ENCODE peak calls at places on chromosomes 11 and 22, in nine cellular contexts. V, J, M, Y, U, L, N, H and D are unnamed samples.

GRCh38 chr11:405976-406795 is 8.6 kb downstream of the SIGIRR start:
- DNase-seq in J (no peak), N (no peak), V (no peak), H (peak), M (no peak), Y (no peak), U (no peak), L (no peak), D (no peak)

GRCh38 chr11:81644239-81644840 is 1089.3 kb downstream of the FAM181B start:
- DNase-seq in M (peak), H (no peak), N (peak), U (no peak), Y (peak), J (peak), V (no peak), L (peak), D (no peak)

GRCh38 chr11:4531666-4532065 is 13.3 kb upstream of the OR52M1 start:
- DNase-seq in Y (no peak), H (no peak), L (no peak), U (no peak), N (no peak), M (no peak), J (no peak), V (no peak), D (no peak)

GRCh38 chr22:49010086-49010863 is 817.4 kb downstream of the BRD1 start:
- DNase-seq in U (no peak), L (no peak), H (peak), N (no peak), J (no peak), V (no peak), Y (no peak), M (no peak), D (no peak)

GRCh38 chr11:44518968-44519550 is 46.4 kb upstream of the CD82 start:
- DNase-seq in H (no peak), U (no peak), V (no peak), J (no peak), M (no peak), Y (no peak), L (no peak), N (no peak), D (no peak)

GRCh38 chr11:34232810-34233209 is 125.0 kb downstream of the ABTB2 start:
- DNase-seq in V (no peak), J (no peak), L (no peak), M (no peak), N (no peak), U (no peak), H (no peak), Y (no peak), D (no peak)

GRCh38 chr22:49727881-49728563 is 99.7 kb downstream of the BRD1 start:
- DNase-seq in H (no peak), J (no peak), L (no peak), U (no peak), Y (no peak), N (no peak), M (no peak), V (no peak), D (no peak)

GRCh38 chr11:31921066-31921465 is 109.9 kb upstream of the PAX6 start:
- DNase-seq in Y (no peak), J (no peak), M (no peak), U (no peak), V (no peak), L (no peak), H (no peak), N (no peak), D (no peak)

GRCh38 chr11:131254254-131254653 is 116.2 kb upstream of the NTM start:
- DNase-seq in Y (no peak), N (no peak), L (no peak), J (no peak), M (no peak), V (no peak), H (no peak), U (no peak), D (no peak)

GRCh38 chr22:49262167-49262566 is 565.5 kb downstream of the BRD1 start:
- DNase-seq in Y (no peak), H (no peak), L (no peak), N (no peak), V (no peak), U (no peak), J (no peak), M (no peak), D (no peak)

GRCh38 chr22:39214006-39214382 is 30.8 kb downstream of the PDGFB start:
- DNase-seq in Y (no peak), U (no peak), V (no peak), J (no peak), H (peak), L (no peak), M (no peak), N (no peak), D (no peak)

GRCh38 chr11:2913029-2913431 is 16.2 kb downstream of the PHLDA2 start:
- DNase-seq in N (no peak), L (no peak), J (peak), V (no peak), U (no peak), H (no peak), M (no peak), Y (no peak), D (no peak)

GRCh38 chr11:64276653-64277431 is 7.6 kb downstream of the BAD start:
- DNase-seq in U (no peak), Y (no peak), H (peak), L (no peak), N (peak), J (peak), M (no peak), V (no peak), D (no peak)

GRCh38 chr22:42964994-42965699 is 49.8 kb downstream of the PACSIN2 start:
- DNase-seq in H (no peak), L (no peak), J (peak), U (no peak), V (no peak), N (no peak), M (no peak), Y (peak), D (no peak)

GRCh38 chr11:94926698-94927237 is 46.6 kb downstream of the CWC15 start:
- DNase-seq in L (peak), U (peak), N (no peak), Y (no peak), H (peak), J (peak), V (peak), M (no peak), D (peak)

GRCh38 chr22:45200862-45201511 is 37.3 kb downstream of the NUP50 start:
- DNase-seq in N (no peak), L (no peak), J (peak), H (peak), M (no peak), V (no peak), Y (no peak), U (no peak), D (no peak)

GRCh38 chr11:64204464-64204989 is 2.0 kb upstream of the FERMT3 start:
- DNase-seq in J (peak), M (no peak), L (peak), H (peak), Y (peak), N (peak), U (peak), V (peak), D (peak)

GRCh38 chr22:50470491-50470890 is 4.3 kb downstream of the SBF1 start:
- DNase-seq in L (no peak), V (no peak), U (no peak), H (no peak), Y (no peak), N (peak), J (no peak), M (no peak), D (no peak)

GRCh38 chr11:65133724-65134123 is 595 bp downstream of the SYVN1 start:
- DNase-seq in L (no peak), H (no peak), Y (no peak), V (no peak), M (no peak), J (peak), U (no peak), N (no peak), D (no peak)

GRCh38 chr11:91783173-91783572 is 441.4 kb upstream of the FAT3 start:
- DNase-seq in H (no peak), V (no peak), J (no peak), N (no peak), Y (no peak), M (no peak), L (no peak), U (no peak), D (no peak)

GRCh38 chr11:73239111-73239521 is 21.0 kb downstream of the P2RY2 start:
- DNase-seq in M (no peak), H (no peak), N (no peak), U (no peak), L (no peak), J (no peak), V (no peak), Y (no peak), D (no peak)

GRCh38 chr22:19497245-19497644 is 17.5 kb downstream of the CDC45 start:
- DNase-seq in L (peak), U (no peak), M (no peak), J (peak), N (no peak), Y (no peak), V (no peak), H (no peak), D (no peak)

GRCh38 chr11:2558402-2558801 is 113.6 kb downstream of the KCNQ1 start:
- DNase-seq in L (no peak), N (no peak), H (peak), J (no peak), V (no peak), M (no peak), U (no peak), Y (no peak), D (no peak)

GRCh38 chr11:12642040-12642439 is 32.2 kb upstream of the TEAD1 start:
- DNase-seq in H (no peak), N (no peak), V (no peak), Y (no peak), L (no peak), M (no peak), J (peak), U (no peak), D (no peak)

GRCh38 chr11:2516276-2517015 is 71.6 kb downstream of the KCNQ1 start:
- DNase-seq in J (no peak), L (no peak), Y (no peak), M (no peak), H (no peak), V (peak), U (no peak), N (no peak), D (no peak)

GRCh38 chr22:35846804-35847203 is 129.1 kb downstream of the APOL5 start:
- DNase-seq in V (no peak), N (no peak), L (no peak), Y (no peak), U (no peak), H (no peak), M (no peak), J (no peak), D (no peak)

GRCh38 chr11:57888385-57888784 is 126.8 kb downstream of the CTNND1 start:
- DNase-seq in Y (no peak), U (no peak), J (no peak), H (no peak), N (no peak), L (no peak), M (no peak), V (no peak), D (no peak)

GRCh38 chr11:96942855-96943254 is 553.0 kb downstream of the JRKL start:
- DNase-seq in M (no peak), N (no peak), L (no peak), Y (no peak), V (no peak), U (no peak), H (no peak), J (no peak), D (no peak)

GRCh38 chr11:10864688-10865087 is 6.8 kb upstream of the ZBED5 start:
- DNase-seq in J (peak), Y (no peak), L (no peak), H (no peak), N (no peak), U (no peak), M (no peak), V (no peak), D (no peak)
- TF ChIP-seq CTCF in J (no peak), Y (no peak), L (no peak), H (no peak), N (no peak), U (no peak), M (no peak), V (no peak), D (no peak)

GRCh38 chr11:61670626-61671025 is 9.6 kb upstream of the DAGLA start:
- DNase-seq in V (no peak), J (no peak), L (no peak), U (no peak), Y (no peak), N (no peak), H (no peak), M (no peak), D (no peak)
- H3K4me3 ChIP-seq in V (no peak), J (no peak), L (no peak), U (no peak), Y (no peak), N (no peak), H (no peak), M (no peak), D (no peak)

DNA sequence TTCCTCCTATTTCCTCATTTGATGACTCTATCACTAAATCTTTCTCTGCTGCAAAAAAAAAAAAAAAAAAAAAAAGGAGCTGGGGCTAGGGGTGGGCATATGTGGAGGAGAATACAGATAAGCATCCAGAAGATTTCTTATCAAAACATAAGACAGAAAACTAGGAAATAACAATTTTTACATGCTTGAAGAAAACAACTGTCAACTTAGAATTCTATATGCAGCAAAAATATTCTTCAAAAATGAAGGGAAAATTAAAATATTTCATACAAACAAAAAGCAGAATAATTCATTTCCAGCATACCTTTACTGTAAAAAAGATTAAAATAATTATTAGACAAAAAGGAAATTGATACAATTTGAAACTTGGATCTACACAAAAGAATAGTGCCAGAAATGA is 38.7 kb downstream of the GDPD4 start:
- DNase-seq in H (no peak), V (no peak), Y (no peak), M (no peak), U (no peak), J (no peak), L (no peak), N (no peak), D (no peak)
- TF ChIP-seq CTCF in H (no peak), V (no peak), Y (no peak), M (no peak), U (no peak), J (no peak), L (no peak), N (no peak), D (no peak)

GRCh38 chr11:102313225-102313940 is 3.9 kb upstream of the BIRC3 start:
- DNase-seq in M (no peak), Y (no peak), V (no peak), L (no peak), H (no peak), N (no peak), J (peak), U (no peak), D (no peak)

GRCh38 chr11:102314784-102315183 is 2.5 kb upstream of the BIRC3 start:
- DNase-seq in Y (no peak), J (no peak), U (no peak), H (no peak), L (no peak), N (no peak), V (no peak), M (no peak), D (no peak)

GRCh38 chr11:102316505-102316904 is 779 bp upstream of the BIRC3 start:
- DNase-seq in M (no peak), N (peak), U (no peak), H (no peak), J (no peak), V (no peak), L (no peak), Y (no peak), D (no peak)

GRCh38 chr11:102309621-102310541 is 7.4 kb upstream of the BIRC3 start:
- DNase-seq in N (no peak), V (no peak), J (no peak), M (no peak), Y (no peak), L (no peak), U (no peak), H (no peak), D (no peak)

DNA sequence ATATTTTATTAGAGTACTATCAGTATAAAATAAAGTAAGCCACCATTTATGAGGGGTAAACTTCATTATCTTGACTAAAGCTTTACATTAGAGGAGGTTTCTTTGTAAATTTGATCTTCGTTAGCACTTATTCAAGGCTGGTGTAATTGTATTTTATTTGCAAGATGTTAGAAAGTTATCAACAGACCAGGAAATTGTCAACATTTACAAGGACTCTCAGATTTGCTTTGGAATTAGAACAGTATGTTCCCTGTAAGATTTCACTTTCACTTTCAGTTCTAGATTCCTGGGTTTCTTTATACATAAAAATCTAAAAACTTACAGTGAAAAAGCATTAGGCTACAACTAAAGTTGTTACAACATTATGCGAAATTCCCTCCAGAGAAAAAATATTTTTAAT is 4.6 kb upstream of the BIRC3 start:
- DNase-seq in V (no peak), M (no peak), Y (no peak), J (peak), N (no peak), H (no peak), U (no peak), L (no peak), D (no peak)
- H3K4me3 ChIP-seq in V (peak), M (peak), Y (peak), J (no peak), N (no peak), H (peak), U (no peak), L (no peak), D (no peak)

GRCh38 chr11:41201156-41201555 is 258.3 kb downstream of the LRRC4C start:
- DNase-seq in Y (no peak), L (no peak), M (peak), V (no peak), H (no peak), J (peak), U (no peak), N (peak), D (peak)
- TF ChIP-seq CTCF in Y (peak), L (no peak), M (peak), V (no peak), H (peak), J (peak), U (no peak), N (peak), D (peak)

GRCh38 chr11:86803136-86803535 is 2.8 kb downstream of the PRSS23 start:
- DNase-seq in U (no peak), V (no peak), M (no peak), L (no peak), H (no peak), J (no peak), N (no peak), Y (no peak), D (no peak)
- H3K4me3 ChIP-seq in U (no peak), V (no peak), M (peak), L (peak), H (peak), J (no peak), N (no peak), Y (no peak), D (no peak)

GRCh38 chr11:122023614-122024250 is 92.3 kb downstream of the BLID start:
- DNase-seq in U (no peak), H (no peak), J (no peak), M (no peak), Y (no peak), V (no peak), L (no peak), N (peak), D (no peak)
- TF ChIP-seq CTCF in U (no peak), H (no peak), J (peak), M (peak), Y (peak), V (no peak), L (peak), N (no peak), D (peak)

GRCh38 chr11:67504950-67505561 is at the start of gene PITPNM1:
- DNase-seq in Y (no peak), N (no peak), M (no peak), V (peak), U (peak), H (peak), L (no peak), J (peak), D (no peak)

GRCh38 chr11:67505605-67506396 is 638 bp upstream of the PITPNM1 start:
- DNase-seq in J (peak), V (peak), N (peak), H (peak), M (peak), Y (peak), U (peak), L (peak), D (peak)

GRCh38 chr11:67507891-67508485 is at the start of gene CDK2AP2:
- DNase-seq in H (peak), M (peak), V (peak), U (peak), L (peak), J (peak), Y (peak), N (peak), D (peak)

GRCh38 chr11:67507242-67507890 is 596 bp downstream of the CDK2AP2 start:
- DNase-seq in N (peak), Y (peak), V (peak), U (peak), H (no peak), M (no peak), L (peak), J (peak), D (peak)

DNA sequence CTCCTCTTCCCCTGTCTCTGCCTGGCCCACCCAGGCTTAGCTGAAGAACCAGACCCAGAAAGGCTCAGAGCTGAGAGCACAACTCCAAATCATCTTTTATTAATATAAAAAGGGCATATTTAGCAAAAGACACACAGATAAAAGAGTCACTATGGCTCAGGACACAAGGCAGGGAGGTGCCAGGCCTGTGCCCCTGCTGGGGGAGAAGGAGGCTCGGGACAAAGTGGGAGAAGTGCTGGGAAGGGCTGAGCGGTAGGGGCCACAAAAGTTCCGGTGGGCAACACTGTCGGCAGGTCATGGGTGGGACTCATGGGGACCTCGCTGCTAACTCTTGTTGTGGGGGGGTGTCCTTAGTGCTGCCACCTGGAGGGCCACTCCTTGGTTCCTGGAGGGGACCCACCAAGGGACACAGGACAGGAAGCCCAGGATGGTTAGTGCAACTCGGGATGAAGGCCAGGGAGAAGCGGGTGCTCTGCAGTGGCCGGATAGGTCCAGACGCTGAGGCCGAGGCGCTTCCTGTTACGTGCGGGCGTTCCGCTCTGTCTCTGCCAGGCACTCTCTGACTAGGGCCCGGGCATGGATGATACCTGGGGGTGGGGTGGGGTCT is 1.4 kb upstream of the PITPNM1 start:
- DNase-seq in V (no peak), U (no peak), H (no peak), Y (no peak), J (no peak), N (no peak), M (no peak), L (no peak), D (no peak)
- H3K4me3 ChIP-seq in V (peak), U (no peak), H (peak), Y (peak), J (no peak), N (peak), M (peak), L (no peak), D (peak)

GRCh38 chr11:119065369-119065768 is 2.2 kb upstream of the VPS11 start:
- DNase-seq in M (no peak), J (peak), U (no peak), V (no peak), N (peak), H (no peak), Y (no peak), L (no peak), D (peak)
- TF ChIP-seq CTCF in M (peak), J (peak), U (no peak), V (no peak), N (peak), H (peak), Y (peak), L (peak), D (peak)